ENCODE peak calls at places on chromosomes 7 and 10, in eight cellular contexts. D, P, C, Q, M, K, A and X are unnamed samples.

GRCh38 chr7:157916946-157917670 is 580.3 kb downstream of the DNAJB6 start:
- DNase-seq in M (no peak), D (no peak), P (no peak), K (no peak), Q (no peak), C (no peak), A (no peak), X (no peak)

GRCh38 chr7:25856056-25856780 is 295.8 kb upstream of the NFE2L3 start:
- DNase-seq in D (no peak), Q (peak; percentile 38), C (no peak), P (no peak), M (no peak), A (no peak), K (no peak), X (no peak)

GRCh38 chr7:44180631-44181030 is 8.6 kb downstream of the GCK start:
- DNase-seq in M (no peak), P (no peak), K (no peak), A (no peak), D (no peak), Q (no peak), C (no peak), X (no peak)

GRCh38 chr10:67015225-67015624 is 89.4 kb downstream of the LRRTM3 start:
- DNase-seq in P (no peak), Q (no peak), D (no peak), K (no peak), C (no peak), M (no peak), A (no peak), X (no peak)

GRCh38 chr7:30678805-30679204 is 3.5 kb downstream of the CRHR2 start:
- DNase-seq in K (no peak), Q (no peak), P (no peak), A (no peak), D (no peak), C (no peak), M (no peak), X (no peak)

GRCh38 chr7:46744957-46745699 is 824.1 kb upstream of the IGFBP3 start:
- DNase-seq in M (no peak), A (no peak), D (no peak), C (no peak), Q (no peak), P (no peak), K (no peak), X (no peak)

GRCh38 chr10:122421747-122422146 is 32.7 kb upstream of the ARMS2 start:
- DNase-seq in K (no peak), D (no peak), P (no peak), Q (no peak), C (no peak), M (no peak), A (no peak), X (no peak)

GRCh38 chr10:63072951-63073350 is 60.2 kb upstream of the NRBF2 start:
- DNase-seq in P (no peak), C (no peak), Q (peak; percentile 10), K (peak; percentile 16), A (no peak), D (no peak), M (no peak), X (no peak)

GRCh38 chr7:88167223-88167622 is 52.6 kb downstream of the SRI start:
- DNase-seq in M (no peak), C (no peak), A (no peak), P (no peak), K (no peak), Q (peak; percentile 13), D (no peak), X (no peak)

GRCh38 chr7:95686109-95686508 is 86.2 kb upstream of the DYNC1I1 start:
- DNase-seq in P (peak; percentile 71), Q (peak; percentile 25), K (peak; percentile 36), A (peak; percentile 19), C (peak; percentile 70), D (peak; percentile 67), M (peak; percentile 14), X (no peak)

GRCh38 chr10:80498833-80499671 is 38.6 kb upstream of the SH2D4B start:
- DNase-seq in M (no peak), K (peak; percentile 58), A (peak; percentile 87), P (peak; percentile 96), Q (peak; percentile 86), C (peak; percentile 94), D (peak; percentile 92), X (peak; percentile 91)

GRCh38 chr7:46131916-46132795 is 211.1 kb upstream of the IGFBP3 start:
- DNase-seq in D (peak; percentile 75), C (no peak), A (no peak), Q (peak; percentile 48), K (peak; percentile 57), M (peak; percentile 11), P (no peak), X (no peak)

GRCh38 chr7:98314469-98314868 is 33.0 kb downstream of the BRI3 start:
- DNase-seq in A (peak; percentile 39), Q (no peak), D (no peak), M (no peak), C (no peak), P (no peak), K (no peak), X (no peak)

GRCh38 chr7:33906697-33907096 is 1.4 kb downstream of the BMPER start:
- DNase-seq in M (no peak), A (no peak), C (no peak), K (no peak), P (no peak), D (no peak), Q (no peak), X (no peak)

GRCh38 chr7:116569737-116570136 is 44.9 kb downstream of the CAV1 start:
- DNase-seq in C (no peak), P (no peak), K (no peak), A (no peak), M (no peak), D (no peak), Q (no peak), X (no peak)

GRCh38 chr7:139727151-139727705 is 50.6 kb downstream of the HIPK2 start:
- DNase-seq in M (no peak), A (no peak), D (no peak), Q (no peak), P (no peak), C (no peak), K (no peak), X (no peak)

GRCh38 chr7:27225005-27225934 is 17.3 kb upstream of the EVX1 start:
- DNase-seq in M (peak; percentile 39), C (no peak), P (no peak), D (no peak), Q (peak; percentile 55), K (peak; percentile 62), A (no peak), X (no peak)

GRCh38 chr7:111392976-111393762 is 169.1 kb downstream of the IMMP2L start:
- DNase-seq in D (peak; percentile 51), C (peak; percentile 49), P (no peak), M (peak; percentile 52), Q (no peak), A (no peak), K (peak; percentile 4), X (no peak)

GRCh38 chr10:246431-246830 is 111.2 kb downstream of the ZMYND11 start:
- DNase-seq in M (no peak), K (no peak), Q (no peak), D (no peak), C (no peak), A (no peak), P (no peak), X (no peak)

GRCh38 chr7:7719235-7719634 is 828 bp upstream of the RPA3 start:
- DNase-seq in Q (no peak), C (no peak), M (no peak), K (no peak), D (no peak), A (no peak), P (peak; percentile 64), X (peak; percentile 15)

GRCh38 chr10:132247943-132248342 is 59.8 kb downstream of the STK32C start:
- DNase-seq in M (no peak), C (no peak), P (no peak), D (no peak), Q (no peak), A (no peak), K (no peak), X (no peak)

GRCh38 chr7:42254217-42254616 is 17.2 kb upstream of the GLI3 start:
- DNase-seq in A (no peak), C (no peak), M (no peak), D (no peak), K (no peak), P (no peak), Q (no peak), X (no peak)

GRCh38 chr7:34675749-34676374 is 17.8 kb downstream of the NPSR1 start:
- DNase-seq in Q (no peak), A (no peak), D (peak; percentile 57), K (peak; percentile 70), C (no peak), M (peak; percentile 20), P (peak; percentile 13), X (no peak)

GRCh38 chr10:70478191-70479160 is at the start of gene PALD1:
- DNase-seq in K (peak; percentile 96), P (peak; percentile 71), M (peak; percentile 69), C (peak; percentile 93), D (peak; percentile 86), A (peak; percentile 64), Q (peak; percentile 61), X (no peak)

GRCh38 chr10:22849077-22849810 is 78.6 kb upstream of the ARMC3 start:
- DNase-seq in M (no peak), A (no peak), D (no peak), Q (no peak), C (peak; percentile 96), P (peak; percentile 84), K (no peak), X (no peak)

GRCh38 chr10:1216576-1217236 is 160.5 kb downstream of the WDR37 start:
- DNase-seq in C (no peak), Q (no peak), P (no peak), A (no peak), K (no peak), M (no peak), D (no peak), X (no peak)

GRCh38 chr7:16046045-16046444 is 359.6 kb upstream of the MEOX2 start:
- DNase-seq in A (no peak), M (no peak), P (no peak), C (no peak), Q (no peak), D (no peak), K (no peak), X (no peak)